ENCODE peak calls at places on chromosomes 12 and 14, in four cellular contexts. K is endothelial cell, D is nephron progenitor cell, S is activated B cell treated with CpG ODN at 0.5 μM for 24 hours. G is an unnamed sample.
A peak's percentile ranks its signal among the peaks of the same experiment; 100 is the strongest.

GRCh38 chr14:76887196-76887595 is 61.0 kb downstream of the LRRC74A start:
- DNase-seq in K (no peak), D (no peak), S (no peak), G (no peak)

GRCh38 chr12:90653051-90653450 is 301.9 kb downstream of the CCER1 start:
- DNase-seq in K (no peak), D (no peak), S (no peak), G (no peak)

GRCh38 chr14:98167253-98167652 is 1104.7 kb downstream of the BCL11B start:
- DNase-seq in K (no peak), D (no peak), S (no peak), G (no peak)

GRCh38 chr14:71070169-71070568 is 162.9 kb downstream of the PCNX1 start:
- DNase-seq in K (no peak), D (no peak), S (no peak), G (no peak)

GRCh38 chr14:97282210-97282609 is 485.0 kb downstream of the VRK1 start:
- DNase-seq in K (no peak), D (no peak), S (no peak), G (no peak)

GRCh38 chr12:2450553-2450952 is 344.2 kb upstream of the FKBP4 start:
- DNase-seq in K (no peak), D (no peak), S (no peak), G (no peak)

GRCh38 chr12:103956515-103957027 is 9.1 kb upstream of the TDG start:
- DNase-seq in K (no peak), D (no peak), S (no peak), G (no peak)

GRCh38 chr14:44529026-44529425 is 21.9 kb upstream of the FSCB start:
- DNase-seq in K (no peak), D (no peak), S (no peak), G (no peak)

GRCh38 chr12:72053604-72054003 is 115.0 kb downstream of the TPH2 start:
- DNase-seq in K (no peak), D (no peak), S (no peak), G (no peak)

GRCh38 chr14:31893156-31893813 is 183.8 kb upstream of the ARHGAP5 start:
- DNase-seq in K (peak; percentile 16), D (no peak), S (no peak), G (no peak)

GRCh38 chr12:128098725-128099124 is 168.2 kb upstream of the TMEM132C start:
- DNase-seq in K (no peak), D (no peak), S (no peak), G (no peak)

GRCh38 chr14:80977103-80977728 is 21.8 kb downstream of the TSHR start:
- DNase-seq in K (no peak), D (no peak), S (no peak), G (no peak)
- TF ChIP-seq CTCF in K (no peak), D (no peak), S (no peak), G (no peak)

GRCh38 chr14:29897181-29897580 is 30.5 kb downstream of the PRKD1 start:
- DNase-seq in K (no peak), D (no peak), S (no peak), G (no peak)

GRCh38 chr14:29898470-29898869 is 29.2 kb downstream of the PRKD1 start:
- DNase-seq in K (no peak), D (no peak), S (no peak), G (no peak)

GRCh38 chr14:29905549-29905948 is 22.1 kb downstream of the PRKD1 start:
- DNase-seq in K (no peak), D (no peak), S (no peak), G (no peak)

GRCh38 chr14:29896354-29896768 is 31.3 kb downstream of the PRKD1 start:
- DNase-seq in K (no peak), D (no peak), S (no peak), G (no peak)

DNA sequence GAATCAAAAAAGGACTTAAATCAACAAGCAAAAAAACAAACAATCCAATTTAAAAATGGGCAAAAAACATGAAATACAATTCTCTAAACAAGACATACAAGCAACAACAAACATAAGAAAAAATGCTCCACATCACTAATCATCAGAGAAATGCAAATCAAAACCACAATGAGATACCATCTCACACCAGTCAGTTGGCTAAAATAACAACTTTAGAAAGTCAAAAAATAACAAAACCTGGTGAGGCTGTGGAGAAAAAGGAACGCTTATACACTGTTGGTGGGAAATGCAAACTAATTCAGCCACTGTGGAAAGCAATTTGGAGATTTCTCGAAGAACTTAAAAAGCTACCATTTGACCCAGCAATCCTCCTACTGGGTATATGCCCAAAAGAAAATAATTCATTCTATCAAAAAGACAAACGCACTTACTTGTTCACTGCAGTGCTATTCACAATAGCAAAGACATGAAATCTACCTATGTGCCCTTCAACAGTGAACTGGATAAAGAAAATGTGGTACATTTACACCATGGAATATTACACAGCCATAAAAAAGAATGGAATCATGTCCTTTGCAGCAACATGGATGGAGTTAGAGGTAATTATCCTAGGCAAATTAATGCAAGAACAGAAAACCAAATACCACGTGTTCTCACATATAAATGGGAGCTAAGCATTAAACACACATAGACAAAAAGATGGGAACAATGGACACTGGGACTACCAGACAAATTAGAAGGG is 26.9 kb downstream of the PRKD1 start:
- DNase-seq in K (no peak), D (no peak), S (no peak), G (no peak)
- TF ChIP-seq CTCF in K (no peak), D (no peak), S (no peak), G (no peak)

DNA sequence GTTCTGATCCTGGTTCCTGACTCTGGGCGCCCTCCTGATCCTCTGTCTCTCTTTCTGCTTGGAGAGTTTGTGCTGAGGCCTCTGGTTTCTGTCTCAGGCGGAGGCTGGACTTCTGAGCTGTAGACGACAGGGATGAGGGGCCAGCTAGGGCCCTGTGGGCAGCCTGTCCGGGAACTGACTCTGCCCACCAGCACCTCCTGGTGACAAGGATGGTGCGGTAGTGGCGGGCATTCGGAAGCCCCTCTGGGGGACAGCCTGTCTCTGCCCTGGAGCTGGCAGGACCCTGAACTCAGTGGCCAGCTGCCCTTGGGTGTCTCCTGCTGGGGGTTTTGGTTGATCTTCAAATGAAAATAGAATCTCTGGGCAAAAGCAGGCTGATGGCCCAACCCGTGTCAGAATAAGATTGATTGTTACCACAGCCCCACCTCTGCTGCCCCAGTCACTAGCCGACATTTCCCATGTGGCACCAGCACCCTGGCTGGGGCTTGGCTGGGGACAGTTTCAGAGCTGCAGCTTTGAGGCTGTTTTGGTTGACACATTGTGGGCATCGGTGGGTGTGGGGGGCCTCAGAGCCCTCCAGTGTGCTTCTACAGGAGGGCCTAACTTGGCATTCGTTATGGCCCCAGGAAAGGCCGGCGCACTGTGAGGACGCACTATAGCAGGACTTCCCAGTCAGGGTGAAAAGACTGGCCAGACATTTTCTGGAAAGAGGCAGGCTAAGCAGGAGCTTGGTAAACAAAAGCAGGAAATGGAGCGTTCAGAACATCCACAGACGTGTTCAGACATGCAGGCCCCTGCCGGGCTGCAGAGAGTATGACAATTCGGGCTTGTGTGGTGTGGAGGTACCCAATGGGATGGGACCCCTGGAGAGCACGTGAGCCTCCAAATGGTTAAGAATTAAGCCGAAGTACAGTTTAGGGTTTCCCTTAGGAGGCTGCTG is 16.1 kb downstream of the KRT80 start:
- DNase-seq in K (peak; percentile 57), D (peak; percentile 20), S (no peak), G (no peak)
- TF ChIP-seq CTCF in K (peak; percentile 45), D (no peak), S (no peak), G (no peak)

GRCh38 chr12:11787437-11787836 is 138.0 kb downstream of the ETV6 start:
- DNase-seq in K (no peak), D (no peak), S (no peak), G (no peak)

GRCh38 chr12:11782914-11783420 is 133.5 kb downstream of the ETV6 start:
- DNase-seq in K (no peak), D (no peak), S (no peak), G (no peak)

GRCh38 chr12:11785722-11786121 is 136.2 kb downstream of the ETV6 start:
- DNase-seq in K (no peak), D (no peak), S (no peak), G (no peak)

GRCh38 chr12:11787921-11788849 is 138.7 kb downstream of the ETV6 start:
- DNase-seq in K (no peak), D (no peak), S (no peak), G (no peak)

GRCh38 chr12:11786638-11787365 is 137.3 kb downstream of the ETV6 start:
- DNase-seq in K (no peak), D (no peak), S (no peak), G (no peak)
- TF ChIP-seq CTCF in K (no peak), D (no peak), S (no peak), G (no peak)

G was measured in WTC11.